ENCODE peak calls at places on chromosome 20, in nine cellular contexts. Q, R, S, D, A, E, F, H and U are unnamed samples.

GRCh38 chr20:33133616-33133941 is 34.4 kb upstream of the BPIFA2 start:
- DNase-seq in F (no peak), E (no peak), S (no peak), Q (no peak), H (no peak), R (no peak), D (no peak), A (no peak), U (no peak)

GRCh38 chr20:46551508-46552280 is 1.2 kb upstream of the OCSTAMP start:
- DNase-seq in A (no peak), Q (peak; percentile 68), D (no peak), E (no peak), F (no peak), R (no peak), H (no peak), S (no peak), U (no peak)

GRCh38 chr20:60244373-60245146 is 286.3 kb downstream of the CDH26 start:
- DNase-seq in H (no peak), F (no peak), E (no peak), S (no peak), D (no peak), Q (no peak), R (no peak), A (no peak), U (no peak)

GRCh38 chr20:4183361-4183760 is 168.0 kb upstream of the RNF24 start:
- DNase-seq in D (no peak), Q (no peak), E (no peak), R (peak; percentile 48), A (no peak), F (no peak), H (no peak), S (no peak), U (no peak)

GRCh38 chr20:20568604-20569205 is 143.7 kb downstream of the RALGAPA2 start:
- DNase-seq in H (no peak), E (no peak), S (no peak), D (peak; percentile 51), A (peak; percentile 28), Q (peak; percentile 62), F (no peak), R (no peak), U (no peak)

GRCh38 chr20:25176184-25176583 is 19.3 kb upstream of the ENTPD6 start:
- DNase-seq in R (no peak), D (no peak), H (no peak), S (no peak), E (no peak), F (no peak), A (no peak), Q (no peak), U (no peak)

GRCh38 chr20:61911824-61912223 is 153.9 kb downstream of the TAF4 start:
- DNase-seq in Q (peak; percentile 5), D (no peak), E (no peak), F (no peak), H (no peak), S (no peak), A (no peak), R (no peak), U (no peak)

GRCh38 chr20:35901678-35902544 is 52.4 kb downstream of the SCAND1 start:
- DNase-seq in A (peak; percentile 92), S (no peak), D (peak; percentile 88), H (no peak), Q (no peak), E (no peak), R (no peak), F (no peak), U (peak; percentile 66)

GRCh38 chr20:8431538-8432434 is 299.7 kb downstream of the PLCB1 start:
- DNase-seq in E (peak; percentile 77), Q (no peak), R (peak; percentile 62), S (peak; percentile 38), A (no peak), H (peak; percentile 32), D (peak; percentile 46), F (no peak), U (no peak)

GRCh38 chr20:19745106-19745505 is 13.0 kb upstream of the RIN2 start:
- DNase-seq in D (no peak), R (no peak), H (no peak), Q (no peak), F (no peak), S (no peak), E (no peak), A (no peak), U (no peak)

GRCh38 chr20:16412896-16413295 is 160.4 kb downstream of the KIF16B start:
- DNase-seq in A (no peak), D (no peak), Q (no peak), S (no peak), E (no peak), F (no peak), H (no peak), R (no peak), U (no peak)

GRCh38 chr20:17895641-17896246 is 72.8 kb downstream of the SNX5 start:
- DNase-seq in H (no peak), Q (peak; percentile 59), E (peak; percentile 76), F (no peak), D (peak; percentile 61), S (no peak), R (peak; percentile 90), A (peak; percentile 74), U (no peak)

GRCh38 chr20:58173930-58174707 is 54.3 kb downstream of the ANKRD60 start:
- DNase-seq in H (no peak), S (no peak), F (no peak), D (no peak), Q (no peak), A (no peak), R (no peak), E (no peak), U (no peak)

GRCh38 chr20:4195499-4195898 is 180.1 kb upstream of the RNF24 start:
- DNase-seq in F (no peak), S (peak; percentile 63), R (peak; percentile 44), E (no peak), D (peak; percentile 27), Q (no peak), A (no peak), H (no peak), U (no peak)

GRCh38 chr20:20547221-20547875 is 165.1 kb downstream of the RALGAPA2 start:
- DNase-seq in H (no peak), S (no peak), D (peak; percentile 17), Q (peak; percentile 26), A (peak; percentile 73), R (no peak), F (no peak), E (no peak), U (no peak)

GRCh38 chr20:37179671-37180524 is 550 bp upstream of the MROH8 start:
- DNase-seq in E (no peak), S (no peak), A (peak; percentile 83), F (no peak), Q (peak; percentile 14), D (peak; percentile 50), H (no peak), R (no peak), U (no peak)

GRCh38 chr20:37190354-37190753 is 11.0 kb upstream of the MROH8 start:
- DNase-seq in S (no peak), R (no peak), F (no peak), Q (no peak), E (no peak), D (no peak), A (no peak), H (no peak), U (no peak)

GRCh38 chr20:37188787-37189186 is 9.4 kb upstream of the MROH8 start:
- DNase-seq in R (no peak), F (no peak), A (no peak), E (no peak), Q (no peak), S (no peak), H (no peak), D (no peak), U (no peak)

GRCh38 chr20:37189617-37190016 is 10.3 kb upstream of the MROH8 start:
- DNase-seq in H (no peak), F (no peak), Q (peak; percentile 55), A (no peak), E (no peak), D (no peak), S (no peak), R (no peak), U (no peak)

GRCh38 chr20:37185681-37186080 is 6.3 kb upstream of the MROH8 start:
- DNase-seq in S (no peak), D (no peak), Q (no peak), A (no peak), H (no peak), R (no peak), F (no peak), E (no peak), U (no peak)
- TF ChIP-seq CTCF in S (no peak), D (no peak), Q (no peak), A (no peak), H (no peak), R (no peak), F (no peak), E (no peak), U (no peak)

DNA sequence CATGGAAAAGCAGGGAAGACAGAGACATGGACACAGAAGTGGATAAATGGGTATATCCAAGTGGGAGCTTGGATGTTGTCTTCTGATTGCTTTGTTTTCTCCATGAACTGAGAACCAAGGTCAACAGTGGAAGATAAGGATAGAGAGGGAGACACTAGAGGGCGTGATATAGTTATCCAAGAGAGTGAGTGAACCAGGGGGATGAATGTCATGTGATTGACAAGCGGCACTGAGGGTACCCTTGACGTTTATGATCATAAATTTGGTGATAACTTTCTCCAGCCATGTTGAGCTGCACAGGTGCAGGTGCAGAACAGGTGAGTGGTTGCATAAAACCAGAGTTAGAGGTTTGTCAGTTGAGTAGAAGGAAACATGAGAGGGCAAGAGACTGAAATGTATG is 20.7 kb downstream of the EBF4 start:
- DNase-seq in S (no peak), Q (no peak), E (no peak), R (no peak), H (no peak), D (no peak), A (no peak), F (no peak), U (no peak)
- TF ChIP-seq CTCF in S (peak; percentile 64), Q (peak; percentile 36), E (no peak), R (peak; percentile 21), H (no peak), D (no peak), A (peak; percentile 23), F (no peak), U (peak; percentile 49)

DNA sequence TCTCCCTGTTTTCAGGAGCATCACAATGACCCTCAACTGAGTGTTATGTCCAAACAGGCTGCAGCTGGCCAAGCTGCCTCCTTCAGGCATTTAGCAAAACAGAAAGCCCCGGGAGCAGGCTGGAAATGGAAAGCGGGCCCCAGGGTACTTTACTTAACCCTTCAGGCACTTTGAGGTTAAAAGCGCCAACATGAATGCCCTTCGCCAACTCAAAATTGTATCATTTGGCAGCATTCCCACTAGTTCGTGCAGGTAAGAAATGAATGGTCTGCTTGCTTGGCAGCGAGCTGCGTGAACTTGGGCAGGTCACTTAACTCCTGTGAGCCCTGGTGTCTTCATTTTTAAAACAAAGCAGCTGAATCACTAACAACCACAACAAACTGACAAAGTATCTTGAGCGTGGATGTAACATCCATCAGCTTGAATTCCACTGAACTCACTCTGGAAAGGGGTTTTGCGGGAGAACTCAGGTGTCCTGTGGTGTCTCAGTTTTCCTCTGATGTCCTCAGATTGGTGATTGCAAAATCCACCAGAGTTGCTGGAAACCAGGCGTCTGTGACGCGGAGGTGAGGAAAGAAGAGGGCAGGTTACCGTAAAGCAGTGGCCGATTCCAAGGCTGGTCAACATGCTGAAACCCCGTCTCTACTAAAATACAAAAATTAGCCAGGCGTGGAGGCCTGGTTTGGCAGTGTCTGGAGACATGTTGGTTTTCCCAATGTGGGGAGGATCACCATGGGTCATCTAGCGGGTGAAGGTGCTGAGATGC is 118.8 kb upstream of the ZNF217 start:
- DNase-seq in R (no peak), E (no peak), F (no peak), H (no peak), Q (no peak), D (no peak), S (no peak), A (no peak), U (no peak)
- TF ChIP-seq CTCF in R (no peak), E (no peak), F (no peak), H (no peak), Q (no peak), D (no peak), S (no peak), A (no peak), U (no peak)

GRCh38 chr20:380763-381580 is 412 bp downstream of the TRIB3 start:
- DNase-seq in R (peak; percentile 88), E (peak; percentile 43), S (peak; percentile 78), D (peak; percentile 79), F (peak; percentile 43), A (peak; percentile 31), Q (peak; percentile 81), H (no peak), U (no peak)
- TF ChIP-seq CTCF in R (no peak), E (no peak), S (peak; percentile 28), D (peak; percentile 13), F (no peak), A (no peak), Q (peak; percentile 18), H (no peak), U (peak; percentile 18)